ENCODE peak calls at places on chromosomes 6 and 20, in seven cellular contexts. One of them, this sample, is unnamed.

GRCh38 chr6:107152633-107153032 is 37.3 kb upstream of the BEND3 start:
- DNase-seq in mesenchymal stem cell: no peak
- DNase-seq in H1: no peak
- DNase-seq in mesendoderm: no peak
- DNase-seq in H9: no peak
- DNase-seq in neuronal stem cell: no peak
- DNase-seq in trophoblast cell: no peak
- DNase-seq in this sample: no peak

GRCh38 chr6:26173836-26174144 is 86.6 kb downstream of the HFE start:
- DNase-seq in mesenchymal stem cell: no peak
- DNase-seq in H1: no peak
- DNase-seq in mesendoderm: no peak
- DNase-seq in H9: no peak
- DNase-seq in neuronal stem cell: no peak
- DNase-seq in trophoblast cell: no peak
- DNase-seq in this sample: no peak

GRCh38 chr6:11284996-11285395 is 52.5 kb upstream of the NEDD9 start:
- DNase-seq in mesenchymal stem cell: no peak
- DNase-seq in H1: no peak
- DNase-seq in mesendoderm: no peak
- DNase-seq in H9: no peak
- DNase-seq in neuronal stem cell: no peak
- DNase-seq in trophoblast cell: no peak
- DNase-seq in this sample: no peak

GRCh38 chr6:35452186-35453090 is at the start of gene FANCE:
- DNase-seq in mesenchymal stem cell: peak
- DNase-seq in H1: peak
- DNase-seq in mesendoderm: peak
- DNase-seq in H9: peak
- DNase-seq in neuronal stem cell: peak
- DNase-seq in trophoblast cell: peak
- DNase-seq in this sample: peak

GRCh38 chr20:43798591-43799149 is 71.9 kb upstream of the GTSF1L start:
- DNase-seq in mesenchymal stem cell: no peak
- DNase-seq in H1: no peak
- DNase-seq in mesendoderm: no peak
- DNase-seq in H9: no peak
- DNase-seq in neuronal stem cell: peak
- DNase-seq in trophoblast cell: no peak
- DNase-seq in this sample: no peak

GRCh38 chr6:43805695-43806040 is 35.7 kb downstream of the VEGFA start:
- DNase-seq in mesenchymal stem cell: no peak
- DNase-seq in H1: no peak
- DNase-seq in mesendoderm: no peak
- DNase-seq in H9: no peak
- DNase-seq in neuronal stem cell: no peak
- DNase-seq in trophoblast cell: no peak
- DNase-seq in this sample: no peak

GRCh38 chr20:17650816-17651760 is 31.0 kb downstream of the RRBP1 start:
- DNase-seq in mesenchymal stem cell: peak
- DNase-seq in H1: no peak
- DNase-seq in mesendoderm: no peak
- DNase-seq in H9: no peak
- DNase-seq in neuronal stem cell: no peak
- DNase-seq in trophoblast cell: no peak
- DNase-seq in this sample: peak

GRCh38 chr6:89536230-89536629 is 102.3 kb downstream of the LYRM2 start:
- DNase-seq in mesenchymal stem cell: no peak
- DNase-seq in H1: no peak
- DNase-seq in mesendoderm: peak
- DNase-seq in H9: peak
- DNase-seq in neuronal stem cell: peak
- DNase-seq in trophoblast cell: peak
- DNase-seq in this sample: no peak

GRCh38 chr6:21900730-21901129 is 307.2 kb downstream of the SOX4 start:
- DNase-seq in mesenchymal stem cell: peak
- DNase-seq in H1: no peak
- DNase-seq in mesendoderm: no peak
- DNase-seq in H9: no peak
- DNase-seq in neuronal stem cell: no peak
- DNase-seq in trophoblast cell: no peak
- DNase-seq in this sample: peak

GRCh38 chr6:21905531-21905930 is 312.0 kb downstream of the SOX4 start:
- DNase-seq in mesenchymal stem cell: no peak
- DNase-seq in H1: no peak
- DNase-seq in mesendoderm: no peak
- DNase-seq in H9: no peak
- DNase-seq in neuronal stem cell: no peak
- DNase-seq in trophoblast cell: no peak
- DNase-seq in this sample: no peak

GRCh38 chr6:21906826-21907225 is 313.3 kb downstream of the SOX4 start:
- DNase-seq in mesenchymal stem cell: no peak
- DNase-seq in H1: no peak
- DNase-seq in mesendoderm: no peak
- DNase-seq in H9: no peak
- DNase-seq in neuronal stem cell: no peak
- DNase-seq in trophoblast cell: no peak
- DNase-seq in this sample: no peak

GRCh38 chr6:21899708-21900107 is 306.2 kb downstream of the SOX4 start:
- DNase-seq in mesenchymal stem cell: no peak
- DNase-seq in H1: no peak
- DNase-seq in mesendoderm: peak
- DNase-seq in H9: no peak
- DNase-seq in neuronal stem cell: no peak
- DNase-seq in trophoblast cell: no peak
- DNase-seq in this sample: no peak

DNA sequence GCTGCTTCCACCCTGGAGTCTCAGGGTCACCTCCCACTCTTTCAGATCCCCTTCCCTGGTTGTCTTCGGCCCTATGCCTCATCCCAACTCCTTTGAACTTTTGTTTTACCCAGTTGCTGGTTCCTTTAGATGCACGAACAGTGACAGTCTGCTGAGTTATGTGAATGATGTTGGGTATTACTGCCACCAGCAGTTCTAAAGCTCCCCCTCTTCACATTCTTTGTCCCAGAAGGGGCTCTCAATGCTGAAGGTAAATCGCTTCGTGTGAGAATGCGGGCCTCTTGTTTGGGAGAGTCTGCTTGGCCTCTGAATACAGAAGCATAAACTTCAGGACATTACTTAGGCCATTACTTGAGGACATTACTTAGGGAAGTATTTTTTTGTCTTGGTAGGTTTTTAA is 309.2 kb downstream of the SOX4 start:
- DNase-seq in mesenchymal stem cell: no peak
- DNase-seq in H1: no peak
- DNase-seq in mesendoderm: peak
- DNase-seq in H9: no peak
- DNase-seq in neuronal stem cell: no peak
- DNase-seq in trophoblast cell: peak
- DNase-seq in this sample: no peak
- H3K18ac ChIP-seq in mesenchymal stem cell: no peak
- H3K18ac ChIP-seq in H1: no peak
- H3K18ac ChIP-seq in mesendoderm: peak
- H3K18ac ChIP-seq in H9: no peak
- H3K18ac ChIP-seq in neuronal stem cell: no peak
- H3K18ac ChIP-seq in trophoblast cell: no peak
- H3K18ac ChIP-seq in this sample: no peak

GRCh38 chr20:10547276-10548114 is 112.4 kb downstream of the SLX4IP start:
- DNase-seq in mesenchymal stem cell: peak
- DNase-seq in H1: no peak
- DNase-seq in mesendoderm: no peak
- DNase-seq in H9: no peak
- DNase-seq in neuronal stem cell: no peak
- DNase-seq in trophoblast cell: peak
- DNase-seq in this sample: peak
- H3K18ac ChIP-seq in mesenchymal stem cell: no peak
- H3K18ac ChIP-seq in H1: no peak
- H3K18ac ChIP-seq in mesendoderm: no peak
- H3K18ac ChIP-seq in H9: no peak
- H3K18ac ChIP-seq in neuronal stem cell: no peak
- H3K18ac ChIP-seq in trophoblast cell: no peak
- H3K18ac ChIP-seq in this sample: no peak

GRCh38 chr6:1827984-1828793 is 218.5 kb downstream of the FOXC1 start:
- DNase-seq in mesenchymal stem cell: no peak
- DNase-seq in H1: no peak
- DNase-seq in mesendoderm: no peak
- DNase-seq in H9: no peak
- DNase-seq in neuronal stem cell: no peak
- DNase-seq in trophoblast cell: no peak
- DNase-seq in this sample: no peak
- H3K18ac ChIP-seq in mesenchymal stem cell: no peak
- H3K18ac ChIP-seq in H1: no peak
- H3K18ac ChIP-seq in mesendoderm: no peak
- H3K18ac ChIP-seq in H9: no peak
- H3K18ac ChIP-seq in neuronal stem cell: no peak
- H3K18ac ChIP-seq in trophoblast cell: no peak
- H3K18ac ChIP-seq in this sample: no peak

GRCh38 chr6:37058084-37058586 is 52.7 kb downstream of the FGD2 start:
- DNase-seq in mesenchymal stem cell: peak
- DNase-seq in H1: no peak
- DNase-seq in mesendoderm: no peak
- DNase-seq in H9: no peak
- DNase-seq in neuronal stem cell: no peak
- DNase-seq in trophoblast cell: peak
- DNase-seq in this sample: peak
- H3K18ac ChIP-seq in mesenchymal stem cell: no peak
- H3K18ac ChIP-seq in H1: no peak
- H3K18ac ChIP-seq in mesendoderm: peak
- H3K18ac ChIP-seq in H9: no peak
- H3K18ac ChIP-seq in neuronal stem cell: peak
- H3K18ac ChIP-seq in trophoblast cell: no peak
- H3K18ac ChIP-seq in this sample: no peak

DNA sequence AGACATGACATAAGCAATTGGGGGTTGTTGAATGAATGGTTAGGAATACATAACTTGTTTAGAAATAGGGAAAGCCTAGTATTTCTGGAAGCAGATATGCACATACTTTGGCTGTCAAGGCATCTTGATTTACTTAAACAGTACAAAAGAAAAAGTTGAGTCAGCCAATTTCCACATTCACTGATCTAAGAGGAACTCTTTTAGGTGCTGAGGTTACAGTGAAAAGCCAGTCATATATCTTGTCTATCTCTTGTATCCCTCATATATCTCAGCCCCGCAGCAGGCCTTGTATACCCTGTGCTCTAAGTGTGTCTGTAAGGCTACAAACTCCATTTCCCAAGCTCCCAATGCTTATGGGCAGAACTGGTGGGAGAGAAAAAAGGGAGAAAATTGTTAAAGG is 11.6 kb downstream of the ZKSCAN4 start:
- DNase-seq in mesenchymal stem cell: no peak
- DNase-seq in H1: no peak
- DNase-seq in mesendoderm: no peak
- DNase-seq in H9: no peak
- DNase-seq in neuronal stem cell: no peak
- DNase-seq in trophoblast cell: no peak
- DNase-seq in this sample: peak
- H3K18ac ChIP-seq in mesenchymal stem cell: no peak
- H3K18ac ChIP-seq in H1: no peak
- H3K18ac ChIP-seq in mesendoderm: no peak
- H3K18ac ChIP-seq in H9: no peak
- H3K18ac ChIP-seq in neuronal stem cell: no peak
- H3K18ac ChIP-seq in trophoblast cell: no peak
- H3K18ac ChIP-seq in this sample: no peak

GRCh38 chr6:40918035-40918651 is 120.9 kb downstream of the UNC5CL start:
- DNase-seq in mesenchymal stem cell: no peak
- DNase-seq in H1: no peak
- DNase-seq in mesendoderm: no peak
- DNase-seq in H9: peak
- DNase-seq in neuronal stem cell: no peak
- DNase-seq in trophoblast cell: no peak
- DNase-seq in this sample: no peak
- H3K18ac ChIP-seq in mesenchymal stem cell: no peak
- H3K18ac ChIP-seq in H1: no peak
- H3K18ac ChIP-seq in mesendoderm: no peak
- H3K18ac ChIP-seq in H9: no peak
- H3K18ac ChIP-seq in neuronal stem cell: no peak
- H3K18ac ChIP-seq in trophoblast cell: no peak
- H3K18ac ChIP-seq in this sample: no peak

GRCh38 chr6:56922645-56923044 is 32.3 kb upstream of the BEND6 start:
- DNase-seq in mesenchymal stem cell: no peak
- DNase-seq in H1: no peak
- DNase-seq in mesendoderm: no peak
- DNase-seq in H9: no peak
- DNase-seq in neuronal stem cell: no peak
- DNase-seq in trophoblast cell: no peak
- DNase-seq in this sample: no peak
- H3K18ac ChIP-seq in mesenchymal stem cell: no peak
- H3K18ac ChIP-seq in H1: no peak
- H3K18ac ChIP-seq in mesendoderm: no peak
- H3K18ac ChIP-seq in H9: no peak
- H3K18ac ChIP-seq in neuronal stem cell: no peak
- H3K18ac ChIP-seq in trophoblast cell: no peak
- H3K18ac ChIP-seq in this sample: no peak

GRCh38 chr6:135282425-135282824 is 101.3 kb downstream of the MYB start:
- DNase-seq in mesenchymal stem cell: no peak
- DNase-seq in H1: no peak
- DNase-seq in mesendoderm: no peak
- DNase-seq in H9: no peak
- DNase-seq in neuronal stem cell: no peak
- DNase-seq in trophoblast cell: no peak
- DNase-seq in this sample: no peak
- H3K18ac ChIP-seq in mesenchymal stem cell: peak
- H3K18ac ChIP-seq in H1: no peak
- H3K18ac ChIP-seq in mesendoderm: no peak
- H3K18ac ChIP-seq in H9: no peak
- H3K18ac ChIP-seq in neuronal stem cell: no peak
- H3K18ac ChIP-seq in trophoblast cell: no peak
- H3K18ac ChIP-seq in this sample: no peak

GRCh38 chr20:9629821-9630220 is 115.4 kb downstream of the LAMP5 start:
- DNase-seq in mesenchymal stem cell: no peak
- DNase-seq in H1: no peak
- DNase-seq in mesendoderm: no peak
- DNase-seq in H9: no peak
- DNase-seq in neuronal stem cell: no peak
- DNase-seq in trophoblast cell: no peak
- DNase-seq in this sample: no peak

GRCh38 chr20:9627219-9627618 is 112.8 kb downstream of the LAMP5 start:
- DNase-seq in mesenchymal stem cell: no peak
- DNase-seq in H1: no peak
- DNase-seq in mesendoderm: no peak
- DNase-seq in H9: peak
- DNase-seq in neuronal stem cell: no peak
- DNase-seq in trophoblast cell: no peak
- DNase-seq in this sample: no peak

GRCh38 chr20:9628589-9628988 is 114.2 kb downstream of the LAMP5 start:
- DNase-seq in mesenchymal stem cell: no peak
- DNase-seq in H1: no peak
- DNase-seq in mesendoderm: peak
- DNase-seq in H9: no peak
- DNase-seq in neuronal stem cell: no peak
- DNase-seq in trophoblast cell: no peak
- DNase-seq in this sample: no peak

GRCh38 chr20:9626357-9626756 is 112.0 kb downstream of the LAMP5 start:
- DNase-seq in mesenchymal stem cell: no peak
- DNase-seq in H1: no peak
- DNase-seq in mesendoderm: no peak
- DNase-seq in H9: no peak
- DNase-seq in neuronal stem cell: no peak
- DNase-seq in trophoblast cell: no peak
- DNase-seq in this sample: no peak

GRCh38 chr20:9628166-9628565 is 113.8 kb downstream of the LAMP5 start:
- DNase-seq in mesenchymal stem cell: no peak
- DNase-seq in H1: no peak
- DNase-seq in mesendoderm: no peak
- DNase-seq in H9: no peak
- DNase-seq in neuronal stem cell: no peak
- DNase-seq in trophoblast cell: no peak
- DNase-seq in this sample: no peak
- H3K18ac ChIP-seq in mesenchymal stem cell: no peak
- H3K18ac ChIP-seq in H1: no peak
- H3K18ac ChIP-seq in mesendoderm: no peak
- H3K18ac ChIP-seq in H9: no peak
- H3K18ac ChIP-seq in neuronal stem cell: no peak
- H3K18ac ChIP-seq in trophoblast cell: no peak
- H3K18ac ChIP-seq in this sample: no peak

This sample was measured in IMR-90.